ENCODE peak calls at places on chromosomes 6 and 20, in seven cellular contexts. V is GM13977; T is astrocyte; P is iPS-NIHi11; Y is stimulated activated CD4-positive, alpha-beta T cell treated with anti-CD3 and anti-CD28 coated beads, Interleukin-2, amount 100 ng/mL, for 48 hours; D is activated CD4-positive, CD25-positive, alpha-beta regulatory T cell treated with anti-CD3 and anti-CD28 coated beads, Interleukin-2, amount 50 U/mL, for 72 hours; J is CD8-positive, alpha-beta memory T cell. L is an unnamed sample.

GRCh38 chr20:18511566-18511965 is 3.8 kb downstream of the SEC23B start:
- DNase-seq in V (no peak), D (no peak), T (no peak), Y (no peak), J (no peak), P (no peak), L (no peak)

GRCh38 chr6:79713701-79714322 is 82.7 kb downstream of the SH3BGRL2 start:
- DNase-seq in J (no peak), V (peak), Y (peak), P (peak), D (no peak), T (no peak), L (peak)

GRCh38 chr20:18926972-18927371 is 113.4 kb downstream of the SCP2D1 start:
- DNase-seq in P (no peak), T (no peak), Y (no peak), D (no peak), J (no peak), V (no peak), L (no peak)

GRCh38 chr20:38805958-38806854 is 709 bp downstream of the PPP1R16B start:
- DNase-seq in V (peak), P (peak), T (no peak), D (peak), Y (peak), J (peak), L (no peak)

GRCh38 chr20:44990957-44991356 is 24.6 kb downstream of the STK4 start:
- DNase-seq in Y (no peak), D (no peak), V (no peak), T (no peak), P (no peak), J (no peak), L (no peak)

GRCh38 chr6:135812085-135812526 is 39.4 kb upstream of the PDE7B start:
- DNase-seq in J (no peak), D (no peak), Y (no peak), V (no peak), T (peak), P (no peak), L (no peak)

GRCh38 chr6:170052991-170053821 is 237.7 kb downstream of the DLL1 start:
- DNase-seq in T (no peak), P (no peak), J (no peak), Y (no peak), D (peak), V (no peak), L (no peak)

GRCh38 chr6:30821862-30822784 is 62.2 kb upstream of the DDR1 start:
- DNase-seq in D (no peak), P (no peak), Y (no peak), V (peak), J (no peak), T (no peak), L (no peak)

GRCh38 chr6:31899882-31900722 is 1.8 kb downstream of the ZBTB12 start:
- DNase-seq in D (no peak), J (no peak), V (no peak), Y (no peak), T (no peak), P (no peak), L (no peak)

GRCh38 chr6:130303436-130303835 is 62.4 kb upstream of the TMEM200A start:
- DNase-seq in P (no peak), D (no peak), J (no peak), V (no peak), Y (no peak), T (peak), L (peak)

GRCh38 chr20:54011352-54011751 is 59.0 kb downstream of the BCAS1 start:
- DNase-seq in Y (no peak), J (no peak), V (no peak), D (no peak), P (no peak), T (no peak), L (no peak)

GRCh38 chr6:38436726-38437465 is 202.8 kb downstream of the BTBD9 start:
- DNase-seq in V (no peak), P (no peak), T (peak), J (no peak), Y (no peak), D (no peak), L (no peak)

GRCh38 chr6:35810831-35811698 is 5.9 kb downstream of the LHFPL5 start:
- DNase-seq in J (no peak), V (no peak), P (no peak), Y (no peak), D (no peak), T (peak), L (peak)

GRCh38 chr6:68087399-68088133 is 547.5 kb upstream of the ADGRB3 start:
- DNase-seq in Y (no peak), T (no peak), V (peak), P (no peak), D (no peak), J (no peak), L (no peak)

GRCh38 chr6:149895702-149896310 is 2.1 kb downstream of the RAET1E start:
- DNase-seq in Y (no peak), P (no peak), J (no peak), V (no peak), D (no peak), T (peak), L (peak)

GRCh38 chr6:7727150-7727950 is 1.5 kb downstream of the BMP6 start:
- DNase-seq in J (no peak), V (peak), T (no peak), Y (no peak), P (peak), D (no peak), L (no peak)

GRCh38 chr6:42088101-42088591 is 37.8 kb downstream of the TAF8 start:
- DNase-seq in V (no peak), T (peak), D (no peak), P (peak), Y (no peak), J (no peak), L (no peak)

GRCh38 chr6:168518348-168518745 is 77.4 kb downstream of the SMOC2 start:
- DNase-seq in Y (no peak), J (no peak), P (no peak), T (no peak), V (no peak), D (no peak), L (no peak)

GRCh38 chr20:53594068-53595017 is 704 bp upstream of the ZNF217 start:
- DNase-seq in T (peak), D (peak), V (peak), P (peak), Y (peak), J (peak), L (no peak)

GRCh38 chr20:34825530-34826362 is at the start of gene NCOA6:
- DNase-seq in P (peak), Y (peak), V (peak), J (peak), D (peak), T (peak), L (no peak)

GRCh38 chr6:155050311-155050710 is 55.2 kb downstream of the TIAM2 start:
- DNase-seq in Y (peak), P (no peak), J (no peak), T (peak), V (peak), D (peak), L (no peak)

GRCh38 chr6:79544299-79544927 is 7.2 kb upstream of the LCA5 start:
- DNase-seq in D (no peak), Y (no peak), T (peak), P (no peak), V (no peak), J (no peak), L (no peak)

GRCh38 chr6:69801711-69802110 is 4.9 kb upstream of the LMBRD1 start:
- DNase-seq in J (no peak), Y (no peak), P (no peak), T (no peak), D (no peak), V (no peak), L (no peak)

GRCh38 chr20:41348430-41349172 is 8.0 kb downstream of the LPIN3 start:
- DNase-seq in P (no peak), V (no peak), T (no peak), D (no peak), Y (no peak), J (no peak), L (no peak)

GRCh38 chr6:109821494-109821893 is 130.4 kb downstream of the FIG4 start:
- DNase-seq in Y (no peak), P (no peak), D (no peak), T (no peak), J (no peak), V (no peak), L (no peak)

GRCh38 chr6:151374024-151374423 is 17.3 kb downstream of the ZBTB2 start:
- DNase-seq in D (no peak), J (peak), P (no peak), Y (no peak), T (no peak), V (no peak), L (no peak)

GRCh38 chr6:50187212-50188055 is 137.7 kb upstream of the DEFB112 start:
- DNase-seq in T (no peak), J (no peak), V (no peak), Y (no peak), P (no peak), D (no peak), L (no peak)

L was measured in GM04503.